ENCODE peak calls at places on chromosomes 13 and 19, in six cellular contexts. U is IMR-90, M is H9, T is mesenchymal stem cell, E is H1, K is neuronal stem cell. R is an unnamed sample. For H3K4me1, the result is how much of the 10 kb centered on the place peaks cover.

GRCh38 chr19:10120538-10121198 is 969 bp upstream of the EIF3G start:
- DNase-seq in T (peak), E (no peak), U (peak), M (no peak), K (no peak), R (no peak)

GRCh38 chr13:113905942-113906341 is 42.1 kb upstream of the GAS6 start:
- DNase-seq in U (no peak), E (no peak), M (no peak), K (no peak), T (no peak), R (no peak)

GRCh38 chr19:52646571-52647222 is 8.5 kb upstream of the ZNF83 start:
- DNase-seq in U (peak), T (no peak), M (no peak), K (no peak), E (no peak), R (no peak)

GRCh38 chr19:5104871-5105351 is 136.0 kb downstream of the KDM4B start:
- DNase-seq in E (no peak), U (no peak), K (no peak), T (no peak), M (no peak), R (no peak)

GRCh38 chr19:41860419-41861097 is 503 bp downstream of the RPS19 start:
- DNase-seq in U (no peak), M (no peak), K (no peak), T (peak), E (no peak), R (no peak)

GRCh38 chr13:51229731-51230130 is 7.5 kb downstream of the FAM124A start:
- DNase-seq in K (no peak), T (no peak), M (peak), U (no peak), E (no peak), R (peak)

GRCh38 chr13:93708323-93709075 is 481.9 kb downstream of the GPC6 start:
- DNase-seq in T (no peak), E (no peak), K (no peak), M (no peak), U (no peak), R (no peak)

GRCh38 chr19:16778796-16779411 is 50.3 kb upstream of the SIN3B start:
- DNase-seq in T (peak), U (peak), M (peak), K (peak), E (peak), R (peak)

GRCh38 chr13:19984430-19985218 is 26.1 kb downstream of the ZMYM2 start:
- DNase-seq in K (peak), U (peak), T (peak), M (no peak), E (no peak), R (peak)

GRCh38 chr13:30293995-30294394 is 13.4 kb downstream of the KATNAL1 start:
- DNase-seq in M (no peak), U (no peak), E (no peak), T (no peak), K (no peak), R (no peak)

GRCh38 chr13:51251480-51251879 is 29.3 kb downstream of the FAM124A start:
- DNase-seq in U (no peak), M (no peak), T (no peak), E (no peak), K (no peak), R (no peak)

GRCh38 chr13:37944476-37945442 is 75.2 kb upstream of the TRPC4 start:
- DNase-seq in E (no peak), U (peak), T (peak), K (no peak), M (no peak), R (no peak)

GRCh38 chr13:80757694-80758093 is 416.8 kb upstream of the SPRY2 start:
- DNase-seq in K (no peak), U (no peak), T (no peak), E (no peak), M (no peak), R (no peak)

GRCh38 chr13:52348081-52348480 is 57.9 kb downstream of the THSD1 start:
- DNase-seq in U (peak), T (peak), E (no peak), M (no peak), K (no peak), R (no peak)

GRCh38 chr19:16402076-16402475 is 69.7 kb downstream of the EPS15L1 start:
- DNase-seq in M (no peak), E (no peak), U (no peak), K (no peak), T (no peak), R (no peak)

GRCh38 chr13:19845758-19846157 is 17.7 kb downstream of the ZMYM5 start:
- DNase-seq in U (peak), E (no peak), M (no peak), T (peak), K (no peak), R (peak)

GRCh38 chr13:46963874-46964273 is 67.0 kb upstream of the HTR2A start:
- DNase-seq in M (no peak), U (no peak), T (no peak), E (no peak), K (no peak), R (peak)

GRCh38 chr13:21929400-21929799 is 258.5 kb downstream of the FGF9 start:
- DNase-seq in E (no peak), K (no peak), U (no peak), T (no peak), M (peak), R (peak)

GRCh38 chr13:31860002-31860401 is 120.7 kb downstream of the RXFP2 start:
- DNase-seq in U (no peak), M (no peak), E (no peak), K (no peak), T (no peak), R (no peak)

GRCh38 chr19:43688059-43688763 is 18.2 kb upstream of the PLAUR start:
- DNase-seq in K (no peak), U (no peak), M (no peak), E (no peak), T (no peak), R (no peak)

GRCh38 chr19:29259153-29259552 is 46.2 kb upstream of the UQCRFS1 start:
- DNase-seq in U (no peak), T (no peak), K (no peak), E (no peak), M (peak), R (peak)

GRCh38 chr19:45472557-45473365 is 5.0 kb downstream of the FOSB start:
- DNase-seq in M (no peak), K (no peak), E (peak), T (peak), U (no peak), R (peak)

GRCh38 chr13:107367258-107367657 is 799.3 kb upstream of the ARGLU1 start:
- DNase-seq in T (peak), M (no peak), U (peak), K (no peak), E (no peak), R (no peak)

GRCh38 chr19:38543807-38544568 is 73.8 kb downstream of the MAP4K1 start:
- DNase-seq in T (peak), E (no peak), M (peak), K (no peak), U (peak), R (peak)

GRCh38 chr19:43532962-43533545 is at the start of gene ZNF575:
- DNase-seq in K (peak), U (peak), M (peak), T (peak), E (peak), R (peak)

GRCh38 chr19:10514211-10515145 is 2.8 kb downstream of the S1PR5 start:
- DNase-seq in U (no peak), T (no peak), K (no peak), M (peak), E (peak), R (no peak)

GRCh38 chr13:110867380-110867779 is 47.5 kb downstream of the ANKRD10 start:
- DNase-seq in K (no peak), M (no peak), T (no peak), U (no peak), E (peak), R (no peak)

GRCh38 chr13:50340566-50341287 is 325.5 kb downstream of the KCNRG start:
- DNase-seq in K (no peak), U (no peak), E (no peak), T (no peak), M (no peak), R (no peak)

GRCh38 chr13:87078947-87079795 is 592.0 kb upstream of the SLITRK5 start:
- DNase-seq in T (no peak), M (no peak), E (no peak), K (no peak), U (no peak), R (no peak)

GRCh38 chr13:111114362-111115050 is 604 bp upstream of the ARHGEF7 start:
- DNase-seq in U (peak), E (no peak), M (peak), K (peak), T (peak), R (peak)

GRCh38 chr19:6313398-6313969 is 19.9 kb downstream of the ACER1 start:
- DNase-seq in M (no peak), U (no peak), K (no peak), E (no peak), T (no peak), R (no peak)

GRCh38 chr13:69769637-69770036 is 338.0 kb upstream of the ATXN8OS start:
- DNase-seq in M (no peak), E (no peak), U (no peak), K (no peak), T (no peak), R (peak)
- H2BK15ac ChIP-seq in M (no peak), E (no peak), U (no peak), K (no peak), T (no peak), R (no peak)

DNA sequence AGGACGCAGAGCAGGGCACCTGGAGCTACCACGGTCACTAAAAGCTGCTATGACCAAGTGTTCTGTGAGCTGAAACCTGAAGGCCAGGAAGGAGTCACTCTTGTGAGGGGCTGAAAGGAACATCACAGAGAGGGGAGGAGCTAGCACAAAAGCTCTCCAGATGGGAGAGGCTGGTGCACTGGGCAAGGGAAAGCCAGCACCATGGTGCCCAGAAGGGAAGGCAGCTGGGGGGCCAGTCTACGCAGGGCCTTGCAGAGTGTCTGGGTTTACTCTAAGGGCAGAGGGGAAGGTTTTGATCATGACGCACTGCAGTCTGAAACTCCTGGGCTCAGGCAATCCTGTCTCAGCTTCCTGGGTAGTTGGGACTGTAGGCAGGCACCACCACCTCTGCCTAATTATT is 4.1 kb upstream of the ZNF580 start:
- DNase-seq in U (no peak), M (no peak), E (no peak), K (no peak), T (no peak), R (no peak)
- H3K4me1 ChIP-seq in U (under half), M (under half), E (under half), K (under half), T (under half), R (under half)

GRCh38 chr19:49301165-49301865 is 23.7 kb downstream of the SLC6A16 start:
- DNase-seq in E (peak), U (peak), T (peak), K (peak), M (peak), R (peak)
- H3K9ac ChIP-seq in E (no peak), U (no peak), T (no peak), K (no peak), M (no peak), R (peak)

DNA sequence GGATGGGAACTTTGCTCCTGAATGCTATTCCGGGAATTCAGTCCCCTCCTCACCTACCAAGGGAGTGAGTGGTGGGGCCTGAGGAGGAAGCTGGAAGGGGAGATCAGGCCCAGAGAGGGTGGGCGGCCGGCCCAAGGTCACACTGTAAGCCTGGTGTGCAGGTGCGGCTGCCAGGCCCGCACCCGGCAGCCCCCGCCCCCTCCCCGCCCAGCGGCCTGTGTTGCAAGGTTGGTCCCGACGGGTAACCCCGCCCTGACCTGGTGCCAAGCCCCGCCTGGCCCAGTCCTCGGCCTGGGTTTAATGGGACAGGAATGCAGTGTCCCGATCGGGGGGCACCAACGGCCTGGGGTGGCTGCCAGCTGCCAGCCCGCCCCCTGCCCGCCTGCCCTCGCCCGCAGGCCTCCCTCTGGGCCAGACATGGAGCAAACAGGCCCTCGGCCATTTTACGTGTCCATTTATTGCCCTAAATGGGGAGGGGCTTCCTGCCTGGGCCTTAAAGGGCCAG is 5.5 kb downstream of the ZBTB7A start:
- DNase-seq in K (no peak), M (peak), E (no peak), T (no peak), U (no peak), R (no peak)
- H2BK15ac ChIP-seq in K (no peak), M (no peak), E (no peak), T (no peak), U (no peak), R (no peak)

GRCh38 chr19:18109363-18109730 is 11.8 kb downstream of the MAST3 start:
- DNase-seq in M (no peak), K (no peak), T (no peak), E (no peak), U (no peak), R (no peak)

GRCh38 chr19:18109731-18110671 is 12.4 kb downstream of the MAST3 start:
- DNase-seq in T (peak), U (no peak), K (no peak), E (peak), M (peak), R (peak)

GRCh38 chr19:18112989-18113478 is 15.5 kb downstream of the MAST3 start:
- DNase-seq in U (peak), T (peak), E (peak), K (peak), M (peak), R (peak)

GRCh38 chr19:18108897-18109296 is 11.3 kb downstream of the MAST3 start:
- DNase-seq in K (no peak), E (no peak), M (no peak), T (no peak), U (no peak), R (no peak)

DNA sequence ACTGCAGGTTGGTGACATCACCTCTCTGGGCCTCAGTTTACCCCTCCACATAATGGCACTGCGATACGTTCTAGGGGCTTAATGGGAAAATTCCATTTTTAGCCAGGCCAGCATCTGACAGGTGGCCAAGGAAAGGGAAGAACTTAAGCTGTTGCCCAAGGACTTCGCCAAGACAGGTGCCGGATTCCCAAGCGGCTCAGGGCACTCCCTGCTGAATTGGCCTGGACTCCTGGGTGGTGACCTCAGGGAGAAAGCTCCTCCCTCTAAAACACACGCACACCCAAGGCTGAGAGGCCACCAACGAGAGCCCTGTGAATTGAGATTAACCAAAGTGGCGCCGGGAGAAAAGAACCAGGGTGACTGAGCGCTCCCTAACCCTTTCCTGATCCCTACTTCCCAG is 13.3 kb downstream of the MAST3 start:
- DNase-seq in M (no peak), E (no peak), K (no peak), U (no peak), T (no peak), R (peak)
- H3K4me1 ChIP-seq in M (under half), E (under half), K (under half), U (under half), T (under half), R (under half)

GRCh38 chr19:14516746-14517438 is 1.3 kb downstream of the DNAJB1 start:
- DNase-seq in T (no peak), E (no peak), M (no peak), U (no peak), K (no peak), R (no peak)

GRCh38 chr19:14515501-14516047 is 2.6 kb downstream of the DNAJB1 start:
- DNase-seq in K (no peak), T (no peak), M (no peak), E (no peak), U (peak), R (no peak)

GRCh38 chr19:14516048-14516534 is 2.1 kb downstream of the DNAJB1 start:
- DNase-seq in T (no peak), U (no peak), K (no peak), M (no peak), E (no peak), R (no peak)

GRCh38 chr19:14512420-14512961 is 5.7 kb downstream of the DNAJB1 start:
- DNase-seq in K (no peak), M (no peak), E (no peak), T (no peak), U (no peak), R (no peak)

GRCh38 chr19:14514215-14514871 is 3.9 kb downstream of the DNAJB1 start:
- DNase-seq in M (no peak), K (no peak), E (no peak), U (no peak), T (no peak), R (no peak)
- H3K9ac ChIP-seq in M (no peak), K (no peak), E (no peak), U (no peak), T (no peak), R (no peak)

DNA sequence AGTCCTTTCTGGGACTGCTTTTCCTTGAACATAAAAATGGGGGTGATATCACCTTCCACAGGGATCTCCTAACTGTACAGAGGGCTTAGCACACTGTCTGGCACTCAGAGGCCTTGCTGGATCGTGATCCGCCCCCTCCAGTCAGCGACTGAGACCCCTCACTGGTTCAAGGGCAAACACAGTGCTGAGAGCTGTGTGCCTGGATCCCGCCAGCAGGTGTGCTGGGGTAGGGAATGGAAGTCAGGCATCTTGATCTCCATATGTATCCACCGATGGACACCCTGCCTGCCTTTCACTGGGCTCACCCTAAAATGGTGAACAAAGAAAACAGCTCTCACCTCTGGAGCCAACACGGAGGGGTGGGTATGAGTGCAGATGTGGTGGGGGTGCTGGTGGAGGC is 64.3 kb downstream of the IRS2 start:
- DNase-seq in T (no peak), U (no peak), M (no peak), K (no peak), E (no peak), R (no peak)
- H2BK15ac ChIP-seq in T (no peak), U (no peak), M (no peak), K (no peak), E (no peak), R (no peak)

GRCh38 chr19:953501-954271 is 27.9 kb downstream of the ARID3A start:
- DNase-seq in U (no peak), M (peak), T (no peak), E (no peak), K (no peak), R (peak)

GRCh38 chr19:952680-953500 is 27.1 kb downstream of the ARID3A start:
- DNase-seq in T (peak), K (no peak), E (no peak), M (no peak), U (no peak), R (peak)

GRCh38 chr19:950352-951066 is 24.7 kb downstream of the ARID3A start:
- DNase-seq in E (no peak), K (no peak), T (no peak), U (no peak), M (no peak), R (no peak)

GRCh38 chr19:954272-954671 is 28.4 kb downstream of the ARID3A start:
- DNase-seq in M (no peak), T (no peak), K (no peak), E (no peak), U (no peak), R (peak)

DNA sequence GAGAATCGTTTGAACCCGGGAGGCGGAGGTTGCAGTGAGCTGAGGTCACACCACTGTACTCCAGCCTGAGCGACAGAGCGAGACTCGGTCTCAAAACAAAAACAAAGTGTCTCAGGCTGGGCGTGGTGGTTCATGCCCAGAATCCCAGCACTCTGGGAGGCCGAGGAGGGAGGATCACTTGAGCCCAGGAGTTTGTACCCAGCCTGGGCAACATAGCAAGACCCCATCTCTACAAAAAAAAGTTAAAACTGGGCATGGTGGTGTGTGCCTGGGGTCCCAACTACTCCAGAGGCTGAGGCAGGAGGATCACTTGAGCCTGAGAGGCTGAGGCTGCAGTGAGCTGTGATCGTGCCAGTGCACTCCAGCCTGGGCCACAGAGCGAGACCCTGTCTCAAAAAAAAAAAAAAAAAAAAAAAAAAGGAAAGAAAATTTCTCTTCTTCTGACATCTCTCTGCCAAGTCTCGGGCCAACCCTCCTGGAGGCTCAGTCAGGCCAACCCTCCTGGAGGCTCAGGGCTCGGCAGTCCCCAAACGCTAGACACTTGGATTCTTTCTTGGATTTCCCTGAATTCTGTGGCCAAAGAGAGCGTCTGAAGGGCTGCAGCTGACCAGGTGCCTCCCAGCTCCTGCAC is 26.3 kb downstream of the ARID3A start:
- DNase-seq in K (no peak), E (no peak), U (no peak), T (no peak), M (no peak), R (peak)
- H3K4me1 ChIP-seq in K (under half), E (under half), U (under half), T (half or more), M (under half), R (under half)